ENCODE peak calls at places on chromosomes 5 and 9, in ten cellular contexts. B is fibroblast of lung, X is neuronal stem cell, Z is GM23248, V is GM23338, U is H9, J is K562, K is mesenchymal stem cell, Q is IMR-90, Y is mammary epithelial cell. P is an unnamed sample.
A peak's percentile ranks its signal among the peaks of the same experiment; 100 is the strongest.

GRCh38 chr5:57778528-57779175 is 296.0 kb upstream of the ACTBL2 start:
- DNase-seq in B (peak; percentile 61), X (no peak), Z (no peak), V (no peak), U (no peak), J (no peak), K (peak; percentile 31), Q (peak; percentile 60), Y (no peak), P (no peak)

GRCh38 chr5:140018920-140019644 is 24.0 kb downstream of the NRG2 start:
- DNase-seq in B (no peak), X (no peak), Z (no peak), V (no peak), U (no peak), J (no peak), K (no peak), Q (no peak), Y (no peak), P (no peak)

GRCh38 chr5:24225051-24225450 is 419.7 kb downstream of the CDH10 start:
- DNase-seq in B (no peak), X (no peak), Z (peak; percentile 47), V (no peak), U (no peak), J (no peak), K (no peak), Q (no peak), Y (no peak), P (no peak)

GRCh38 chr9:134434896-134435506 is 108.7 kb downstream of the RXRA start:
- DNase-seq in B (peak; percentile 99), X (no peak), Z (peak; percentile 97), V (no peak), U (no peak), J (no peak), K (peak; percentile 95), Q (peak; percentile 97), Y (peak; percentile 81), P (no peak)

GRCh38 chr5:104247260-104247659 is 684.7 kb upstream of the NUDT12 start:
- DNase-seq in B (no peak), X (no peak), Z (no peak), V (no peak), U (no peak), J (peak; percentile 6), K (no peak), Q (no peak), Y (no peak), P (no peak)

GRCh38 chr9:34387239-34387638 is 10.5 kb upstream of the MYORG start:
- DNase-seq in B (no peak), X (no peak), Z (no peak), V (no peak), U (peak; percentile 14), J (no peak), K (no peak), Q (no peak), Y (no peak), P (no peak)

GRCh38 chr9:83765376-83765775 is 52.2 kb downstream of the GKAP1 start:
- DNase-seq in B (no peak), X (no peak), Z (no peak), V (no peak), U (no peak), J (no peak), K (no peak), Q (no peak), Y (no peak), P (no peak)

GRCh38 chr5:127872494-127872893 is 169.3 kb downstream of the CCDC192 start:
- DNase-seq in B (no peak), X (no peak), Z (no peak), V (no peak), U (no peak), J (no peak), K (no peak), Q (no peak), Y (no peak), P (no peak)

GRCh38 chr5:73186976-73187375 is 14.0 kb downstream of the TMEM174 start:
- DNase-seq in B (no peak), X (no peak), Z (peak; percentile 61), V (no peak), U (no peak), J (no peak), K (no peak), Q (peak; percentile 54), Y (no peak), P (no peak)

GRCh38 chr9:8750639-8751041 is 951.1 kb upstream of the DMAC1 start:
- DNase-seq in B (peak; percentile 29), X (no peak), Z (no peak), V (peak; percentile 27), U (no peak), J (no peak), K (peak; percentile 29), Q (no peak), Y (no peak), P (no peak)

GRCh38 chr9:109247228-109247627 is 73.6 kb downstream of the EPB41L4B start:
- DNase-seq in B (no peak), X (no peak), Z (no peak), V (no peak), U (no peak), J (no peak), K (no peak), Q (no peak), Y (no peak), P (no peak)
- H3K27ac ChIP-seq in B (no peak overlapping the region), X (no peak overlapping the region), Z (no peak overlapping the region), V (peak overlapping the region; percentile 30), U (no peak overlapping the region), J (no peak overlapping the region), K (no peak overlapping the region), Q (no peak overlapping the region), Y (no peak overlapping the region), P (no peak overlapping the region)

DNA sequence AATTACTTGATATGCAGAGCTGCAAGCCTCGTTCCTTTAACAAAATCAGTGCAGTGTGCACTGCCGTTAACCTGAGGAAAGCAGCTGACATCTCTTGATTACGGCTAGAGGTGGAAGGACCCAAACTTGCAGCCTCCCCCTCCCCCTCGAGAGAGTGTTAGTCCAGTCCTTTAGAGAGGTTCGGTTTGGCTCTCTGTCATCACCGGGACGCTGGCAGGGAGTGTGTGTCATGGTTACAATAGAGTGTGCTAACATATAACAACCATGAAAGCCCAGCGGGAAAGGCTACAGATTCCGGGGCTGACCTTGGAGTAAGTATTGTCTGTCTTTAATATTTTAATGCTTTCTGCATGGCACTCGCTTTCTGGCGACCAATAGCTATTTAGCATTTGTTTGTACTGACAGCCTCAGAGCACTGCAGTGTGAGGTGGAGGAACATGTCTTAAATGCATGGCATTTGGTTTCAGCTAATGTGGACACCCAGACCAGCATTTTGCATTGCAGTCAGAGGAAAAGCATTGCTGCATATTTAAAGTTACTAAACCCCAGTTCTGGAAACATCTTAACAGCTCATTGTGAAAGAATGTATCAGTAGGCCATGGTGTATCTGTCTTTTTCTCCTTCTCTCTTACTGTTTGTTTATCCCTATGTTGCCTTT is 237.5 kb downstream of the CD180 start:
- DNase-seq in B (peak; percentile 84), X (no peak), Z (peak; percentile 89), V (peak; percentile 46), U (peak; percentile 36), J (no peak), K (peak; percentile 89), Q (peak; percentile 80), Y (peak; percentile 45), P (no peak)
- H3K4me1 ChIP-seq in B (peaks cover 2% of the 10 kb centered on the region), X (peaks cover 9% of the 10 kb centered on the region), Z (peaks cover 28% of the 10 kb centered on the region), V (peaks cover 37% of the 10 kb centered on the region), U (peaks cover 8% of the 10 kb centered on the region), J (no peaks in the 10 kb centered on the region), K (peaks cover 2% of the 10 kb centered on the region), Q (peaks cover 8% of the 10 kb centered on the region), Y (peaks cover 31% of the 10 kb centered on the region), P (no peaks in the 10 kb centered on the region)

GRCh38 chr9:78073722-78074121 is 42.1 kb upstream of the GNAQ start:
- DNase-seq in B (no peak), X (no peak), Z (peak; percentile 15), V (no peak), U (no peak), J (no peak), K (no peak), Q (no peak), Y (peak; percentile 21), P (no peak)

GRCh38 chr9:78072586-78073199 is 41.1 kb upstream of the GNAQ start:
- DNase-seq in B (no peak), X (no peak), Z (no peak), V (no peak), U (no peak), J (no peak), K (no peak), Q (no peak), Y (no peak), P (no peak)

GRCh38 chr9:78070530-78070929 is 38.9 kb upstream of the GNAQ start:
- DNase-seq in B (no peak), X (no peak), Z (no peak), V (no peak), U (no peak), J (no peak), K (no peak), Q (no peak), Y (no peak), P (no peak)

GRCh38 chr9:78074385-78075291 is 43.0 kb upstream of the GNAQ start:
- DNase-seq in B (no peak), X (no peak), Z (peak; percentile 25), V (no peak), U (no peak), J (no peak), K (no peak), Q (no peak), Y (no peak), P (no peak)
- H2AFZ ChIP-seq in B (no peak overlapping the region), X (no peak overlapping the region), Z (no peak overlapping the region), V (peak overlapping the region; percentile 87), U (no peak overlapping the region), J (no peak overlapping the region), K (no peak overlapping the region), Q (no peak overlapping the region), Y (no peak overlapping the region), P (no peak overlapping the region)

DNA sequence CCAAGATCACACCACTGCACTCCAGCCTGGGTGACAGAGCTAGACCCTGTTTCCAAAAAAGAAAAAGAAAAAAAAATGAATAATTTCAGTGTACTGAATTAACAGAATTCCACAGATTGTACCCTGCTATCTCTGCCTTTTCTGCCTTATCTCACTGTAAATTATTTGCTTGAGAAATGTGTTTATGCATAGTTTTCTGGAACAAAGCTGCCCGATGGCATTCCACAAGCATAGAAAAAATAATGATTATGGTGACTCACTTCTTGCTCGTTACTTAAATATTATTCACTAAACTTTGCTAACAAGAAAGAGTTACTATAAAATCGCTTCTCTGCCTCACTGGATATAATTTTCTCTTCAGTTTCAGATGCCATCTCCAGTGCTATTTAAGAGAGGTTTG is 88.7 kb upstream of the FAM169A start:
- DNase-seq in B (peak; percentile 54), X (no peak), Z (peak; percentile 51), V (no peak), U (no peak), J (no peak), K (peak; percentile 17), Q (peak; percentile 82), Y (peak; percentile 44), P (no peak)
- H3K27ac ChIP-seq in B (no peak overlapping the region), X (no peak overlapping the region), Z (peak overlapping the region; percentile 24), V (no peak overlapping the region), U (no peak overlapping the region), J (no peak overlapping the region), K (peak overlapping the region; percentile 87), Q (peak overlapping the region; percentile 95), Y (no peak overlapping the region), P (no peak overlapping the region)

P was measured in MM.1S.